ENCODE peak calls at places on chromosomes 16 and 17, in eight cellular contexts. N is left ventricle myocardium inferior; B is ascending aorta; I is SK-N-SH; K is psoas muscle; F is colonic mucosa; C is CD8-positive, alpha-beta T cell; A is cardiac muscle cell. Y is an unnamed sample.

GRCh38 chr17:21104608-21105007 is 22.2 kb upstream of the DHRS7B start:
- DNase-seq in C (no peak), N (no peak), F (no peak), A (no peak), B (no peak), I (no peak), K (no peak), Y (no peak)

GRCh38 chr16:60123387-60124023 is 1389.4 kb upstream of the GOT2 start:
- DNase-seq in K (no peak), C (no peak), A (no peak), N (no peak), F (no peak), I (no peak), B (no peak), Y (no peak)

GRCh38 chr16:3879887-3880564 is 487 bp downstream of the CREBBP start:
- DNase-seq in I (peak; percentile 91), B (no peak), K (peak; percentile 91), C (peak; percentile 82), N (peak; percentile 82), A (peak; percentile 71), F (peak; percentile 68), Y (peak; percentile 90)

GRCh38 chr17:75845058-75845711 is 981 bp upstream of the UNC13D start:
- DNase-seq in I (peak; percentile 93), N (peak; percentile 83), B (peak; percentile 82), C (peak; percentile 72), F (peak; percentile 90), A (peak; percentile 69), K (peak; percentile 97), Y (peak; percentile 93)

GRCh38 chr17:15247891-15248529 is 17.1 kb downstream of the PMP22 start:
- DNase-seq in C (no peak), B (no peak), N (no peak), F (peak; percentile 13), I (no peak), A (no peak), K (no peak), Y (no peak)

GRCh38 chr16:14304891-14305459 is 233.9 kb downstream of the MRTFB start:
- DNase-seq in B (no peak), N (no peak), I (no peak), K (no peak), F (no peak), A (no peak), C (no peak), Y (no peak)

GRCh38 chr17:65074778-65075250 is 18.3 kb upstream of the GNA13 start:
- DNase-seq in C (no peak), A (peak; percentile 77), K (peak; percentile 76), I (peak; percentile 91), B (no peak), N (peak; percentile 78), F (peak; percentile 80), Y (peak; percentile 68)

GRCh38 chr17:15514469-15514868 is 47.0 kb upstream of the CDRT4 start:
- DNase-seq in I (no peak), F (no peak), N (no peak), B (no peak), A (no peak), C (no peak), K (no peak), Y (no peak)

GRCh38 chr16:3013491-3013951 is 798 bp downstream of the CLDN9 start:
- DNase-seq in C (no peak), B (no peak), F (no peak), I (no peak), N (no peak), K (no peak), A (no peak), Y (no peak)

GRCh38 chr16:2960183-2961010 is 3.7 kb upstream of the KREMEN2 start:
- DNase-seq in C (no peak), I (no peak), K (peak; percentile 32), A (no peak), F (no peak), N (no peak), B (no peak), Y (no peak)

GRCh38 chr17:30291571-30292489 is at the start of gene BLMH:
- DNase-seq in N (peak; percentile 86), B (no peak), I (peak; percentile 94), F (peak; percentile 82), A (peak; percentile 91), C (peak; percentile 86), K (peak; percentile 89), Y (peak; percentile 91)

GRCh38 chr17:73231363-73231762 is 30.3 kb downstream of the CPSF4L start:
- DNase-seq in C (no peak), I (peak; percentile 54), F (peak; percentile 42), K (no peak), A (peak; percentile 27), N (no peak), B (no peak), Y (no peak)

GRCh38 chr17:47733047-47733413 is at the start of gene TBX21:
- DNase-seq in N (peak; percentile 57), B (peak; percentile 25), C (peak; percentile 94), A (peak; percentile 27), K (peak; percentile 83), I (peak; percentile 93), F (peak; percentile 59), Y (peak; percentile 84)

GRCh38 chr16:66198641-66199040 is 167.8 kb upstream of the CDH5 start:
- DNase-seq in C (no peak), A (peak; percentile 34), K (no peak), B (no peak), I (no peak), N (no peak), F (no peak), Y (no peak)

GRCh38 chr16:14168146-14168545 is 97.0 kb downstream of the MRTFB start:
- DNase-seq in I (no peak), A (peak; percentile 85), N (no peak), C (no peak), F (no peak), B (no peak), K (no peak), Y (no peak)

GRCh38 chr16:22843122-22843521 is 29.2 kb downstream of the HS3ST2 start:
- DNase-seq in F (no peak), B (no peak), K (no peak), N (no peak), C (no peak), I (no peak), A (no peak), Y (no peak)

GRCh38 chr17:51052235-51052634 is 68.4 kb downstream of the SPAG9 start:
- DNase-seq in A (no peak), N (no peak), F (no peak), B (no peak), I (peak; percentile 56), K (no peak), C (no peak), Y (no peak)

GRCh38 chr16:87847785-87848675 is 21.3 kb downstream of the SLC7A5 start:
- DNase-seq in N (no peak), C (no peak), B (no peak), I (no peak), F (no peak), A (peak; percentile 31), K (peak; percentile 43), Y (no peak)

GRCh38 chr16:72856797-72857196 is 191.1 kb downstream of the ZFHX3 start:
- DNase-seq in N (no peak), A (peak; percentile 38), I (peak; percentile 54), B (no peak), K (no peak), F (no peak), C (no peak), Y (peak; percentile 47)

GRCh38 chr16:57635266-57636097 is 7.1 kb downstream of the ADGRG1 start:
- DNase-seq in A (no peak), N (no peak), B (no peak), K (no peak), F (peak; percentile 84), C (no peak), I (no peak), Y (no peak)

DNA sequence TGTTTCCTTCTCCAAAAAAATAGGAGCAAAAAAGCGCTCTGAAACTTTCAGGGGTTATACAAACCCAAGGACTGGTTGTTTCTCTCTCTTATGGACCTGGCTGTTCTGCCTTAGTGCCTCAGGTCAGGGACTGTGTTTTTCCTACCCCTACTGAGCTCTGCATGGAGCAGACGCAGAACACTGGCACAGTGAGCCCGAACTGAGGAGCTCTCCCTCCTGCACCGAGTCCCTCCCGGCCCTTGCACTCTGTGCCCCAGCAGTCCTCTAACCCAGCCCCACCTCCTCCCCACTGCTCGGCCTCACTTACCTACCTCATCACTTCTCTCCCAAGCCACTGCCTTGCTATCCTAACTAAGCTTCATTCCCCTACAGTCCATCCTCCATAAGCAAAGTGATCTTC is 13.8 kb downstream of the MEIOB start:
- DNase-seq in F (no peak), I (no peak), A (no peak), C (no peak), K (no peak), N (no peak), B (no peak), Y (no peak)
- TF ChIP-seq CTCF in F (no peak), I (no peak), A (no peak), C (no peak), K (no peak), N (no peak), B (no peak), Y (no peak)

GRCh38 chr17:57470906-57471305 is 214.6 kb downstream of the MSI2 start:
- DNase-seq in F (no peak), B (no peak), N (no peak), A (no peak), K (no peak), C (no peak), I (no peak), Y (no peak)
- H3K4me1 ChIP-seq in F (no peaks in the 10 kb centered on the region), B (no peaks in the 10 kb centered on the region), N (peaks cover 62% of the 10 kb centered on the region), A (peaks cover 36% of the 10 kb centered on the region), K (peaks cover 9% of the 10 kb centered on the region), C (no peaks in the 10 kb centered on the region), I (peaks cover 60% of the 10 kb centered on the region), Y (peaks cover 12% of the 10 kb centered on the region)

DNA sequence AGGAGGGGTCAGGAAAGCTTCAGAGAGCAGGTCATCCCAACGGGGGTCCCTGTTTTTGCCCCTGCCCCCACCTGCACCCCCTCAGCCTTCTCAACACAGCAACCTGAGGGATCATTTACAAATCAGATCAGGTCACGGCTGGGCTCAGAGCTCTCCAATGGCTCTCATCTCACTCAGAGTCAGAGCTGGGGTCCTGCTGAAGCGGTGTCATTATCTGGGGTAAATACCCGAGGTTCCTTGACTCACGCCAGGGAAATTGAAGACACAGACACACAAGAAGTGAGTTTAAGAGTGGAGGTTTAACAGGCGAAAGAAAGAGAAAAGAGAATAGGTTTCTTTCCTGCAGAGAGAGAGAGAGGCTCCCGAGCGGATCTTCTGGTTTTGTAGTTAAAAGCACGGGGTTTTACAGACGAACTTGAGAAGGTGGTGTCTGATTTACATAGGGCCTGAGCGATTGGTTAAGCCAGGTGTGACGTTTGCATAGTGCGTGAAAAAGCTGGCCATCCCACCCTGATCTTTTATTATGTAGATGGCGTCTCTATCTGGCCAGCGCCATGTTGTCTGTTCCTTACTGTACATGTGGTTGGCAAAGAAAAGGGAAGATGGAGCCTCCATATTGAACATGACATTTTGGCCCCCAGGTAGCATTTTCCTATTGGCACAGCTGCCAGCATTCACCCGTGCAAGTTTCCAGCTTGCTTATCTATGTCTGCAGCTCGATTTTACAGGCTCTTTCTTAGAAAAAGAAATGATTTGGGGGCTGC is 51.4 kb downstream of the WSB1 start:
- DNase-seq in C (no peak), K (no peak), I (no peak), B (no peak), F (no peak), A (peak; percentile 80), N (no peak), Y (no peak)
- H3K27ac ChIP-seq in C (no peak overlapping the region), K (no peak overlapping the region), I (no peak overlapping the region), B (no peak overlapping the region), F (no peak overlapping the region), A (peak overlapping the region; percentile 84), N (no peak overlapping the region), Y (no peak overlapping the region)

DNA sequence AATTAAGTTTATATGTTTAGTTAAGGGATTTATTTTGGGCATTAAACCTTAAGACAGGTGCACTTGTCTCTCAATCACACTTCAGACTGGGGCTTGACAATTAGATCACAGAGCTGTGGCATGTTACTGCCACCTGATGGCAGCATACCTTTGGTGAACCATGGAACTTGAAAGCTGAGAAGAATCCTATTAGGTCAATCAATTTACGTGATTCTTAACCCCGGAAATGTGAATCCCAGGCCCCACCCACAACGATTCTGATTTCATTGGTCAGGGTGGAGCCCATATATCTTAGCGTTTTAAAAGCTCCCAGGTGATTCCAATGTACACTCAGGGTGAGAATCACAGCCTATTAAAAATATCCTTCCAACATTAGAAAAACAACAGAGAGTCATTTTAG is 91.0 kb downstream of the GSG1L start:
- DNase-seq in F (peak; percentile 19), K (no peak), I (peak; percentile 59), C (no peak), A (peak; percentile 32), N (no peak), B (no peak), Y (peak; percentile 21)
- TF ChIP-seq CTCF in F (peak; percentile 39), K (peak; percentile 41), I (peak; percentile 49), C (peak; percentile 37), A (peak; percentile 52), N (peak; percentile 64), B (peak; percentile 60), Y (peak; percentile 48)

Y was measured in upper lobe of right lung.